ENCODE peak calls at places on chromosomes 6 and 20, in eight cellular contexts. X is dorsolateral prefrontal cortex, Q is GM12878, L is lower lobe of right lung, R is uterus, A is spleen, S is WTC11, Y is fibroblast of pulmonary artery. O is an unnamed sample.

GRCh38 chr20:32205502-32206382 is 1.8 kb downstream of the PLAGL2 start:
- DNase-seq in X (no peak), Q (no peak), R (no peak), A (no peak), S (no peak), Y (peak; percentile 48), L (no peak), O (no peak)

GRCh38 chr6:111534366-111534765 is 51.3 kb upstream of the REV3L start:
- DNase-seq in S (no peak), L (peak; percentile 68), Q (no peak), Y (peak; percentile 65), X (no peak), A (no peak), R (peak; percentile 33), O (no peak)

GRCh38 chr20:34891166-34892062 is 15.0 kb downstream of the ACSS2 start:
- DNase-seq in R (no peak), Y (peak; percentile 80), X (no peak), Q (no peak), L (no peak), S (no peak), A (no peak), O (no peak)

GRCh38 chr20:20360464-20360863 is 7.4 kb upstream of the INSM1 start:
- DNase-seq in R (no peak), X (no peak), S (peak; percentile 45), A (no peak), Y (peak; percentile 69), L (no peak), Q (no peak), O (peak; percentile 30)

GRCh38 chr20:61254881-61255589 is 3.0 kb downstream of the CDH4 start:
- DNase-seq in L (no peak), X (no peak), Q (no peak), S (no peak), Y (peak; percentile 23), R (no peak), A (no peak), O (no peak)

GRCh38 chr6:52415917-52416628 is 4.1 kb upstream of the EFHC1 start:
- DNase-seq in A (no peak), Q (no peak), R (no peak), Y (peak; percentile 29), X (no peak), L (no peak), S (no peak), O (no peak)

GRCh38 chr20:8361008-8361652 is 229.1 kb downstream of the PLCB1 start:
- DNase-seq in X (no peak), A (no peak), Q (peak; percentile 17), S (no peak), L (no peak), Y (peak; percentile 45), R (no peak), O (no peak)

GRCh38 chr6:63214816-63215215 is 3.5 kb downstream of the FKBP1C start:
- DNase-seq in Q (no peak), Y (no peak), R (no peak), X (no peak), S (no peak), L (no peak), A (no peak), O (no peak)

GRCh38 chr6:2434116-2434515 is 188.7 kb upstream of the GMDS start:
- DNase-seq in X (no peak), Q (no peak), S (no peak), L (no peak), R (no peak), A (no peak), Y (no peak), O (no peak)

GRCh38 chr6:124882580-124883393 is 79.5 kb upstream of the RNF217 start:
- DNase-seq in X (no peak), R (no peak), Q (no peak), Y (peak; percentile 84), S (no peak), L (no peak), A (no peak), O (no peak)

GRCh38 chr6:494394-494793 is 102.8 kb downstream of the IRF4 start:
- DNase-seq in Y (no peak), A (no peak), R (no peak), L (no peak), X (no peak), Q (no peak), S (no peak), O (no peak)

GRCh38 chr6:97246842-97247241 is 36.2 kb downstream of the MMS22L start:
- DNase-seq in L (no peak), Y (no peak), Q (no peak), R (no peak), A (no peak), X (no peak), S (no peak), O (no peak)

GRCh38 chr6:137070303-137070702 is 25.5 kb upstream of the IL20RA start:
- DNase-seq in Y (no peak), A (no peak), Q (no peak), R (no peak), L (no peak), X (no peak), S (no peak), O (no peak)

GRCh38 chr20:24950836-24951525 is 1.9 kb downstream of the CST7 start:
- DNase-seq in A (peak; percentile 80), Y (no peak), S (no peak), R (peak; percentile 7), L (no peak), X (no peak), Q (no peak), O (no peak)

GRCh38 chr6:105607624-105608392 is 204.9 kb upstream of the PREP start:
- DNase-seq in L (no peak), A (no peak), Y (no peak), R (no peak), S (no peak), Q (no peak), X (no peak), O (no peak)

GRCh38 chr6:105793132-105793531 is 293.0 kb upstream of the PRDM1 start:
- DNase-seq in L (no peak), R (no peak), Y (no peak), S (no peak), X (no peak), A (no peak), Q (no peak), O (no peak)

GRCh38 chr6:43302126-43302525 is 4.1 kb downstream of the SLC22A7 start:
- DNase-seq in S (no peak), Q (no peak), A (no peak), Y (no peak), L (no peak), X (no peak), R (no peak), O (no peak)

GRCh38 chr6:153831350-153832078 is 207.5 kb upstream of the OPRM1 start:
- DNase-seq in R (no peak), Q (no peak), X (no peak), A (no peak), L (no peak), Y (no peak), S (no peak), O (no peak)

GRCh38 chr6:11911535-11911934 is 100.6 kb upstream of the HIVEP1 start:
- DNase-seq in Y (peak; percentile 24), X (no peak), Q (no peak), S (no peak), L (no peak), A (no peak), R (no peak), O (no peak)

GRCh38 chr6:11918021-11918738 is 93.9 kb upstream of the HIVEP1 start:
- DNase-seq in A (no peak), L (no peak), X (no peak), Y (peak; percentile 56), S (no peak), Q (no peak), R (no peak), O (no peak)

GRCh38 chr6:11908706-11909105 is 103.4 kb upstream of the HIVEP1 start:
- DNase-seq in S (no peak), L (no peak), Y (no peak), R (no peak), Q (no peak), X (no peak), A (no peak), O (no peak)

GRCh38 chr6:11909696-11910132 is 102.4 kb upstream of the HIVEP1 start:
- DNase-seq in A (no peak), R (no peak), X (no peak), S (no peak), Q (no peak), Y (peak; percentile 89), L (no peak), O (no peak)

GRCh38 chr6:11912420-11912819 is 99.7 kb upstream of the HIVEP1 start:
- DNase-seq in R (no peak), A (no peak), X (no peak), L (no peak), Q (no peak), Y (no peak), S (no peak), O (no peak)
- TF ChIP-seq CTCF in R (no peak), A (no peak), X (no peak), L (no peak), Q (no peak), Y (no peak), S (no peak), O (no peak)

DNA sequence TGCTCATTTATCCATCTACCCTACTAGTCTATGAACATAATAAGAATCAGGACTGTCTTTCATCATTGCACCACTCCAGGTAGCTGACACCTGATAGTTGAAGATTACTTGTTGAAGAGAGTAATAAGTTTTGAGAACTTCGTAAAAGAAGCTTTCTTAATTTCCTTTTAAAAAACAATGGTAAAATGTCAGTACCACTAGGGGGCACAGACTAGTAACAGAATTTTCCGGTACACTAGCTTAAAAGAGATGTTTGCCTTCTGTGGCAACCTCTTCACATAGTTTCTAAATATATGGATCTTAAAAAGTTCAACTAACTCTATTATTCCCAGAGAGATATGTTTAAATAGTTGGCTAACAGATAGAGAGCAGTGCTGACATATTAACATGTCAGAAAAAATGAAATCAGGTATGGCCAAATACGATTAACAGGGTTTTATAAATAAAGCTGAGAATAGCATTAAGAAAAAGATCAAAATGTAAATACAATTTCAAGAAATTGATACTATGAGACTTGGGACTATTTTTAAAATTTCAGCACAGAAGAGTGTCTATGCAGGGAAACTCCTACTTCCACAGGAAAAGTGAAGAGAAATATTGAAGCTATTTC is 5.4 kb upstream of the KCNQ5 start:
- DNase-seq in L (no peak), X (no peak), A (no peak), Y (peak; percentile 77), R (no peak), S (no peak), Q (no peak), O (no peak)
- TF ChIP-seq CTCF in L (peak; percentile 46), X (peak; percentile 54), A (peak; percentile 35), Y (peak; percentile 67), R (no peak), S (no peak), Q (peak; percentile 60), O (peak; percentile 72)

GRCh38 chr6:48486876-48487275 is 375.9 kb upstream of the PTCHD4 start:
- DNase-seq in Y (no peak), L (no peak), A (no peak), X (no peak), Q (no peak), R (no peak), S (no peak), O (no peak)
- TF ChIP-seq CTCF in Y (no peak), L (no peak), A (no peak), X (no peak), Q (no peak), R (no peak), S (no peak), O (no peak)

DNA sequence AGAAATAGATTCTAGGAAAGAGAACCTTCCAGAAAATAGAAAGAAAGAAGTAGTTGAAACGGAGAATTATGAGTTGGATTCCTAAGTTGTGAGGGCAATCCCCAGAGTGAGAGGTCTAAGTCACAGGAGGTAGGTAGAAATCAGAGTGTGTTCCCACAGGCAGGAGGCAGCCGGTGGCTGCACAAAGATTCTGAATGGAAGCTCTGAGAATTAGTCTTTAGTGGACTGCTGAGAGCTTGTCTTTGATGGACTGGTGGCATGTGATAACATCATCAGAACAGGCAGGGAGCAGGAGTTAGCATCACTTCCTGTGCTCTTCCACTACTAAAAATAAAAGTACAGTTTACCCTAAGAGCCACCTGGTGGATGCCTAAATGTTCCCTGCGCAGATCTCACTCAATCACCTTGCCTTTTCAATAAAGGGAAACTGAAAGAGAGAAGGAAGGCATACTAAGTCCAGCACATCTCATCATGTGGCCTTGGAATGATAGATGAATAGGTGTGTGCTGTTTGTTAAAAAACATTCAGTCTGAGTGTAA is 294.6 kb upstream of the POU3F2 start:
- DNase-seq in L (no peak), S (no peak), Y (no peak), X (no peak), Q (no peak), A (no peak), R (no peak), O (no peak)
- TF ChIP-seq CTCF in L (no peak), S (no peak), Y (no peak), X (no peak), Q (no peak), A (no peak), R (no peak), O (no peak)

O was measured in progenitor cell of endocrine pancreas.